ENCODE peak calls at places on chromosomes 12 and 14, in five cellular contexts. One of them, this sample, is unnamed.

GRCh38 chr14:96166475-96167223 is 38.0 kb upstream of the BDKRB2 start:
- DNase-seq in activated effector memory CD4-positive, alpha-beta T cell treated with anti-CD3 and anti-CD28 coated beads, Interleukin-2, amount 50 U/mL, for 16 hours: peak; percentile 16
- DNase-seq in naive thymus-derived CD8-positive, alpha-beta T cell: no peak
- DNase-seq in G401: no peak
- DNase-seq in OCI-LY7: no peak
- DNase-seq in this sample: no peak

GRCh38 chr14:92625213-92625612 is 111.6 kb downstream of the RIN3 start:
- DNase-seq in naive thymus-derived CD8-positive, alpha-beta T cell: no peak
- DNase-seq in G401: no peak
- DNase-seq in activated effector memory CD4-positive, alpha-beta T cell treated with anti-CD3 and anti-CD28 coated beads, Interleukin-2, amount 50 U/mL, for 16 hours: no peak
- DNase-seq in OCI-LY7: no peak
- DNase-seq in this sample: peak; percentile 91

GRCh38 chr12:128606538-128606937 is 217.2 kb downstream of the SLC15A4 start:
- DNase-seq in naive thymus-derived CD8-positive, alpha-beta T cell: no peak
- DNase-seq in G401: no peak
- DNase-seq in OCI-LY7: no peak
- DNase-seq in activated effector memory CD4-positive, alpha-beta T cell treated with anti-CD3 and anti-CD28 coated beads, Interleukin-2, amount 50 U/mL, for 16 hours: no peak
- DNase-seq in this sample: no peak

GRCh38 chr14:53167602-53168328 is 14.6 kb upstream of the DDHD1 start:
- DNase-seq in activated effector memory CD4-positive, alpha-beta T cell treated with anti-CD3 and anti-CD28 coated beads, Interleukin-2, amount 50 U/mL, for 16 hours: no peak
- DNase-seq in naive thymus-derived CD8-positive, alpha-beta T cell: no peak
- DNase-seq in OCI-LY7: no peak
- DNase-seq in G401: no peak
- DNase-seq in this sample: no peak

GRCh38 chr14:48703728-48704467 is 882.3 kb downstream of the RPS29 start:
- DNase-seq in OCI-LY7: no peak
- DNase-seq in G401: no peak
- DNase-seq in naive thymus-derived CD8-positive, alpha-beta T cell: no peak
- DNase-seq in activated effector memory CD4-positive, alpha-beta T cell treated with anti-CD3 and anti-CD28 coated beads, Interleukin-2, amount 50 U/mL, for 16 hours: no peak
- DNase-seq in this sample: no peak

GRCh38 chr14:37889087-37889486 is 293.7 kb downstream of the TTC6 start:
- DNase-seq in activated effector memory CD4-positive, alpha-beta T cell treated with anti-CD3 and anti-CD28 coated beads, Interleukin-2, amount 50 U/mL, for 16 hours: no peak
- DNase-seq in OCI-LY7: no peak
- DNase-seq in naive thymus-derived CD8-positive, alpha-beta T cell: no peak
- DNase-seq in G401: peak; percentile 2
- DNase-seq in this sample: no peak

GRCh38 chr14:48771717-48772116 is 814.5 kb downstream of the RPS29 start:
- DNase-seq in OCI-LY7: no peak
- DNase-seq in G401: no peak
- DNase-seq in naive thymus-derived CD8-positive, alpha-beta T cell: no peak
- DNase-seq in activated effector memory CD4-positive, alpha-beta T cell treated with anti-CD3 and anti-CD28 coated beads, Interleukin-2, amount 50 U/mL, for 16 hours: no peak
- DNase-seq in this sample: no peak

GRCh38 chr12:40375076-40375475 is 150.3 kb downstream of the LRRK2 start:
- DNase-seq in activated effector memory CD4-positive, alpha-beta T cell treated with anti-CD3 and anti-CD28 coated beads, Interleukin-2, amount 50 U/mL, for 16 hours: no peak
- DNase-seq in OCI-LY7: peak; percentile 50
- DNase-seq in naive thymus-derived CD8-positive, alpha-beta T cell: no peak
- DNase-seq in G401: no peak
- DNase-seq in this sample: no peak

GRCh38 chr14:41418851-41419250 is 187.8 kb upstream of the LRFN5 start:
- DNase-seq in activated effector memory CD4-positive, alpha-beta T cell treated with anti-CD3 and anti-CD28 coated beads, Interleukin-2, amount 50 U/mL, for 16 hours: no peak
- DNase-seq in G401: no peak
- DNase-seq in OCI-LY7: no peak
- DNase-seq in naive thymus-derived CD8-positive, alpha-beta T cell: no peak
- DNase-seq in this sample: no peak

GRCh38 chr14:95523818-95524448 is 7.5 kb upstream of the SYNE3 start:
- DNase-seq in naive thymus-derived CD8-positive, alpha-beta T cell: no peak
- DNase-seq in activated effector memory CD4-positive, alpha-beta T cell treated with anti-CD3 and anti-CD28 coated beads, Interleukin-2, amount 50 U/mL, for 16 hours: peak; percentile 71
- DNase-seq in OCI-LY7: peak; percentile 31
- DNase-seq in G401: no peak
- DNase-seq in this sample: no peak

GRCh38 chr12:19613051-19613535 is 173.8 kb downstream of the AEBP2 start:
- DNase-seq in activated effector memory CD4-positive, alpha-beta T cell treated with anti-CD3 and anti-CD28 coated beads, Interleukin-2, amount 50 U/mL, for 16 hours: no peak
- DNase-seq in OCI-LY7: no peak
- DNase-seq in naive thymus-derived CD8-positive, alpha-beta T cell: no peak
- DNase-seq in G401: no peak
- DNase-seq in this sample: no peak

GRCh38 chr14:29548948-29549370 is 378.7 kb downstream of the PRKD1 start:
- DNase-seq in OCI-LY7: peak; percentile 44
- DNase-seq in activated effector memory CD4-positive, alpha-beta T cell treated with anti-CD3 and anti-CD28 coated beads, Interleukin-2, amount 50 U/mL, for 16 hours: no peak
- DNase-seq in naive thymus-derived CD8-positive, alpha-beta T cell: no peak
- DNase-seq in G401: peak; percentile 32
- DNase-seq in this sample: peak; percentile 29

GRCh38 chr12:68792952-68793351 is 15.0 kb upstream of the MDM2 start:
- DNase-seq in naive thymus-derived CD8-positive, alpha-beta T cell: no peak
- DNase-seq in activated effector memory CD4-positive, alpha-beta T cell treated with anti-CD3 and anti-CD28 coated beads, Interleukin-2, amount 50 U/mL, for 16 hours: no peak
- DNase-seq in OCI-LY7: peak; percentile 87
- DNase-seq in G401: no peak
- DNase-seq in this sample: no peak

GRCh38 chr14:67457782-67458181 is 30.7 kb downstream of the TMEM229B start:
- DNase-seq in activated effector memory CD4-positive, alpha-beta T cell treated with anti-CD3 and anti-CD28 coated beads, Interleukin-2, amount 50 U/mL, for 16 hours: no peak
- DNase-seq in naive thymus-derived CD8-positive, alpha-beta T cell: no peak
- DNase-seq in OCI-LY7: no peak
- DNase-seq in G401: peak; percentile 88
- DNase-seq in this sample: no peak

GRCh38 chr14:51774209-51774608 is 86.2 kb upstream of the GNG2 start:
- DNase-seq in naive thymus-derived CD8-positive, alpha-beta T cell: no peak
- DNase-seq in activated effector memory CD4-positive, alpha-beta T cell treated with anti-CD3 and anti-CD28 coated beads, Interleukin-2, amount 50 U/mL, for 16 hours: no peak
- DNase-seq in G401: no peak
- DNase-seq in OCI-LY7: no peak
- DNase-seq in this sample: no peak

GRCh38 chr14:32382704-32383103 is 53.6 kb downstream of the AKAP6 start:
- DNase-seq in OCI-LY7: no peak
- DNase-seq in naive thymus-derived CD8-positive, alpha-beta T cell: no peak
- DNase-seq in G401: no peak
- DNase-seq in activated effector memory CD4-positive, alpha-beta T cell treated with anti-CD3 and anti-CD28 coated beads, Interleukin-2, amount 50 U/mL, for 16 hours: no peak
- DNase-seq in this sample: no peak

GRCh38 chr12:130098301-130099005 is 63.8 kb upstream of the FZD10 start:
- DNase-seq in activated effector memory CD4-positive, alpha-beta T cell treated with anti-CD3 and anti-CD28 coated beads, Interleukin-2, amount 50 U/mL, for 16 hours: no peak
- DNase-seq in G401: peak; percentile 34
- DNase-seq in naive thymus-derived CD8-positive, alpha-beta T cell: no peak
- DNase-seq in OCI-LY7: no peak
- DNase-seq in this sample: no peak

GRCh38 chr14:62694075-62694474 is 351.2 kb downstream of the KCNH5 start:
- DNase-seq in G401: no peak
- DNase-seq in naive thymus-derived CD8-positive, alpha-beta T cell: no peak
- DNase-seq in OCI-LY7: no peak
- DNase-seq in activated effector memory CD4-positive, alpha-beta T cell treated with anti-CD3 and anti-CD28 coated beads, Interleukin-2, amount 50 U/mL, for 16 hours: no peak
- DNase-seq in this sample: peak; percentile 34

GRCh38 chr12:12294215-12295005 is 27.6 kb upstream of the LRP6 start:
- DNase-seq in activated effector memory CD4-positive, alpha-beta T cell treated with anti-CD3 and anti-CD28 coated beads, Interleukin-2, amount 50 U/mL, for 16 hours: no peak
- DNase-seq in naive thymus-derived CD8-positive, alpha-beta T cell: no peak
- DNase-seq in OCI-LY7: no peak
- DNase-seq in G401: peak; percentile 38
- DNase-seq in this sample: no peak

GRCh38 chr12:4997939-4998338 is 45.7 kb upstream of the KCNA5 start:
- DNase-seq in OCI-LY7: no peak
- DNase-seq in G401: peak; percentile 69
- DNase-seq in activated effector memory CD4-positive, alpha-beta T cell treated with anti-CD3 and anti-CD28 coated beads, Interleukin-2, amount 50 U/mL, for 16 hours: peak; percentile 22
- DNase-seq in naive thymus-derived CD8-positive, alpha-beta T cell: no peak
- DNase-seq in this sample: peak; percentile 82

This sample was measured in HS-5.